ENCODE peak calls at places on chromosome 10, in nine cellular contexts. U is amniotic epithelial cell; D is RPMI8226; G is effector memory CD8-positive, alpha-beta T cell; Y is G401; B is NCI-H1092; L is BJ; F is stimulated activated CD8-positive, alpha-beta memory T cell treated with anti-CD3 and anti-CD28 coated beads, Interleukin-4, amount 100 ng/mL, for 24 hours; S is GM13977. Q is an unnamed sample.

GRCh38 chr10:22824984-22825383 is 102.9 kb upstream of the ARMC3 start:
- DNase-seq in D (no peak), Y (no peak), F (no peak), B (no peak), G (no peak), S (no peak), U (peak; percentile 34), L (no peak), Q (no peak)

GRCh38 chr10:58856508-58857240 is 319.8 kb upstream of the PHYHIPL start:
- DNase-seq in D (no peak), L (peak; percentile 91), S (no peak), U (peak; percentile 96), B (no peak), Y (no peak), F (no peak), G (no peak), Q (no peak)

GRCh38 chr10:8042032-8042863 is 12.2 kb upstream of the GATA3 start:
- DNase-seq in S (no peak), D (no peak), G (no peak), Y (no peak), F (no peak), B (no peak), L (no peak), U (no peak), Q (no peak)

GRCh38 chr10:59678884-59679301 is 30.8 kb downstream of the SLC16A9 start:
- DNase-seq in Y (no peak), G (no peak), S (no peak), L (no peak), B (no peak), D (peak; percentile 4), F (no peak), U (peak; percentile 12), Q (no peak)

GRCh38 chr10:115525141-115525540 is 432.0 kb downstream of the ATRNL1 start:
- DNase-seq in D (no peak), S (no peak), F (no peak), U (no peak), Y (no peak), G (no peak), B (no peak), L (no peak), Q (no peak)

GRCh38 chr10:64444163-64444562 is 923.0 kb downstream of the REEP3 start:
- DNase-seq in Y (no peak), U (no peak), D (no peak), S (no peak), L (no peak), F (no peak), G (no peak), B (no peak), Q (no peak)

GRCh38 chr10:124343351-124344265 is 75.1 kb downstream of the OAT start:
- DNase-seq in S (no peak), G (no peak), F (no peak), Y (no peak), D (no peak), B (no peak), U (no peak), L (no peak), Q (no peak)

GRCh38 chr10:71319800-71320392 is 837 bp downstream of the SLC29A3 start:
- DNase-seq in U (no peak), L (no peak), F (no peak), Y (no peak), D (no peak), G (no peak), S (no peak), B (no peak), Q (no peak)

GRCh38 chr10:3107426-3107961 is 40.1 kb downstream of the PFKP start:
- DNase-seq in Y (peak; percentile 68), L (no peak), S (no peak), U (peak; percentile 83), B (no peak), D (no peak), G (no peak), F (no peak), Q (no peak)

GRCh38 chr10:45008524-45009161 is 7.9 kb downstream of the ZNF22 start:
- DNase-seq in F (no peak), S (peak; percentile 64), B (peak; percentile 49), L (peak; percentile 66), G (peak; percentile 37), U (peak; percentile 85), Y (peak; percentile 79), D (peak; percentile 74), Q (peak; percentile 79)

GRCh38 chr10:75105576-75106197 is 5.8 kb upstream of the SAMD8 start:
- DNase-seq in Y (no peak), G (no peak), S (no peak), U (no peak), F (no peak), D (no peak), L (no peak), B (no peak), Q (no peak)

GRCh38 chr10:16673443-16673842 is 143.8 kb downstream of the RSU1 start:
- DNase-seq in D (no peak), B (peak; percentile 87), G (no peak), L (no peak), F (no peak), S (no peak), Y (peak; percentile 83), U (no peak), Q (no peak)

GRCh38 chr10:132036887-132037675 is 28.7 kb upstream of the JAKMIP3 start:
- DNase-seq in B (no peak), L (no peak), S (no peak), U (no peak), G (no peak), F (no peak), Y (peak; percentile 74), D (peak; percentile 33), Q (no peak)

GRCh38 chr10:61907587-61907986 is 6.1 kb downstream of the ARID5B start:
- DNase-seq in Y (no peak), L (no peak), G (no peak), U (no peak), S (no peak), F (no peak), D (no peak), B (no peak), Q (no peak)

GRCh38 chr10:25753776-25754175 is 180.3 kb upstream of the MYO3A start:
- DNase-seq in L (no peak), F (no peak), B (no peak), Y (no peak), S (no peak), U (peak; percentile 85), D (no peak), G (no peak), Q (no peak)

GRCh38 chr10:125961743-125962142 is 65.4 kb downstream of the FANK1 start:
- DNase-seq in B (no peak), F (no peak), S (no peak), U (no peak), Y (no peak), L (no peak), D (no peak), G (no peak), Q (no peak)

GRCh38 chr10:17650416-17650815 is 6.5 kb downstream of the STAM start:
- DNase-seq in Y (no peak), U (no peak), D (no peak), F (no peak), B (no peak), S (no peak), G (no peak), L (no peak), Q (no peak)

Q was measured in NCI-H526.